ENCODE peak calls at places on chromosome 16, in five cellular contexts. D is IMR-90, F is astrocyte of the spinal cord, I is GM12864, T is ascending aorta. Y is an unnamed sample.

GRCh38 chr16:546909-547770 is 13.1 kb upstream of the PRR35 start:
- DNase-seq in I (no peak), D (peak), T (no peak), F (no peak), Y (no peak)

GRCh38 chr16:77943770-77944169 is 78.6 kb upstream of the CLEC3A start:
- DNase-seq in T (no peak), F (no peak), D (no peak), I (no peak), Y (no peak)

GRCh38 chr16:87550510-87550961 is 51.8 kb upstream of the JPH3 start:
- DNase-seq in T (no peak), D (no peak), I (no peak), F (no peak), Y (no peak)

GRCh38 chr16:27222499-27223225 is 19.3 kb downstream of the KDM8 start:
- DNase-seq in I (no peak), D (peak), F (peak), T (no peak), Y (no peak)

GRCh38 chr16:72736074-72736473 is 311.9 kb downstream of the ZFHX3 start:
- DNase-seq in I (no peak), D (no peak), F (no peak), T (no peak), Y (no peak)

GRCh38 chr16:87931504-87931903 is 4.8 kb downstream of the CA5A start:
- DNase-seq in F (peak), D (no peak), T (no peak), I (no peak), Y (no peak)

GRCh38 chr16:56547949-56548567 is 16.8 kb upstream of the MT4 start:
- DNase-seq in T (no peak), D (no peak), F (no peak), I (no peak), Y (no peak)

GRCh38 chr16:9254863-9255262 is 163.4 kb downstream of the HAPSTR1 start:
- DNase-seq in T (no peak), I (no peak), F (no peak), D (no peak), Y (no peak)

GRCh38 chr16:1426734-1427451 is 4.0 kb upstream of the PERCC1 start:
- DNase-seq in D (no peak), I (no peak), F (no peak), T (no peak), Y (no peak)

GRCh38 chr16:4212934-4213296 is 29.0 kb downstream of the SRL start:
- DNase-seq in T (no peak), I (no peak), D (peak), F (peak), Y (no peak)

GRCh38 chr16:6913535-6913934 is 419.1 kb upstream of the RBFOX1 start:
- DNase-seq in T (no peak), D (no peak), F (no peak), I (no peak), Y (no peak)

GRCh38 chr16:2879854-2880508 is 3.0 kb upstream of the FLYWCH2 start:
- DNase-seq in D (no peak), F (no peak), T (no peak), I (no peak), Y (no peak)

GRCh38 chr16:10895053-10895946 is 18.3 kb downstream of the CIITA start:
- DNase-seq in T (no peak), I (no peak), F (peak), D (peak), Y (no peak)

GRCh38 chr16:12260647-12261262 is 284.2 kb downstream of the SNX29 start:
- DNase-seq in F (peak), T (no peak), I (no peak), D (peak), Y (no peak)

GRCh38 chr16:71707199-71707598 is 17.3 kb downstream of the PHLPP2 start:
- DNase-seq in T (no peak), F (no peak), I (no peak), D (no peak), Y (no peak)

GRCh38 chr16:974606-975312 is 4.0 kb upstream of the LMF1 start:
- DNase-seq in I (no peak), D (no peak), T (no peak), F (no peak), Y (no peak)

GRCh38 chr16:35365675-35366074 is 1906.3 kb downstream of the TP53TG3F start:
- DNase-seq in T (no peak), F (no peak), I (no peak), D (no peak), Y (no peak)

GRCh38 chr16:73019456-73020362 is 28.2 kb downstream of the ZFHX3 start:
- DNase-seq in F (peak), T (no peak), I (no peak), D (peak), Y (no peak)

GRCh38 chr16:12535535-12536411 is 267.9 kb downstream of the CPPED1 start:
- DNase-seq in T (no peak), I (peak), F (peak), D (no peak), Y (no peak)

GRCh38 chr16:15729152-15729551 is 79.1 kb downstream of the NDE1 start:
- DNase-seq in I (no peak), T (no peak), F (no peak), D (no peak), Y (no peak)

GRCh38 chr16:1980026-1980769 is 1.1 kb downstream of the NOXO1 start:
- DNase-seq in F (no peak), I (no peak), D (no peak), T (no peak), Y (no peak)

GRCh38 chr16:1907226-1907849 is 10.9 kb downstream of the HS3ST6 start:
- DNase-seq in F (no peak), I (no peak), T (no peak), D (no peak), Y (no peak)

GRCh38 chr16:3597676-3598075 is 13.7 kb downstream of the SLX4 start:
- DNase-seq in F (no peak), D (no peak), I (no peak), T (no peak), Y (no peak)

GRCh38 chr16:9134739-9135138 is 43.3 kb downstream of the HAPSTR1 start:
- DNase-seq in T (no peak), F (peak), I (peak), D (peak), Y (no peak)

GRCh38 chr16:70298988-70299938 is at the start of gene DDX19B:
- DNase-seq in D (peak), F (peak), I (no peak), T (peak), Y (no peak)
- TF ChIP-seq CTCF in D (peak), F (no peak), I (peak), T (peak), Y (no peak)

GRCh38 chr16:54655171-54655590 is 275.5 kb upstream of the IRX5 start:
- DNase-seq in T (no peak), F (peak), I (no peak), D (no peak), Y (no peak)
- H3K4me3 ChIP-seq in T (peak), F (no peak), I (no peak), D (no peak), Y (no peak)

DNA sequence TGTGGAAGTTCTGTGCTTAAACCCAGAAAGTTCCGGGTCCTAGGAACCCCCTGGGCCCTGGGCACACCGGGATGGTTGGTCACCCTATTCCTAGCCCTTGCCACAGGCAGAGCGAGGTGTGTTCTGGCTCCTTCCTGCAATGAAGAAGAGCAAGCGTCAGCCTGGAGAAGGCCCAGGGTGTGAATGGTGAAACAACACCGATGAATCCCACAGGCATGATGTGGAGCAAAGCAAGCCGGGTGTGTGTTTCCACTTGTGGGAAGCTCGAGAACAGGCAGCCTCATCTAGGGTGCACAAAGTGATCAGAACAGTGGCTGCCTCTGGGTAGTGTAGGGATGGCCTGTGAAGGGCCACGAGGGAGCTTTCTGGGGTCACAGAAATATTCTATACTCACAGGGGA is 13.8 kb downstream of the KCNG4 start:
- DNase-seq in T (no peak), F (peak), D (no peak), I (no peak), Y (no peak)
- TF ChIP-seq CTCF in T (no peak), F (no peak), D (no peak), I (no peak), Y (no peak)

GRCh38 chr16:81813648-81814047 is 34.6 kb downstream of the PLCG2 start:
- DNase-seq in I (no peak), F (no peak), T (no peak), D (no peak), Y (no peak)
- H3K4me3 ChIP-seq in I (peak), F (no peak), T (no peak), D (no peak), Y (no peak)

DNA sequence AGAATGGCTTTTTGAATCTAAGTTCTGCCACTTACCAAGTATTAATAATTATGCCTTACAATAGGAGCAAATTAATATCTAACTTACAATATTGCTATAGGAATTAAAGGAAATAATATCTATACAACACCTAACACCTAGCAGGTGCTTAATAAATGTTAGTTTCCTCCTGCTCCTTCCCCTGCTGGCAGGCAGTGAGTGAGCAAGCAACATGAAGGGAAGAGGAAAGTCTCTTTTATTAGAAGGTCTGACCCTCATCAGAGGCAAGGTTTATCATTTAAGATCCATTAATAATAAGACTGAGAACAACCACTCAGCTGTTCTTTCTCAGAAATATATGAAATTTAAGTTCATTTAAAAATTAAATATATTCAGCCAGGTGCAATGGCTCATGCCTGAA is 6.7 kb upstream of the DYNC1LI2 start:
- DNase-seq in T (no peak), F (no peak), D (no peak), I (no peak), Y (no peak)
- TF ChIP-seq CTCF in T (no peak), F (no peak), D (no peak), I (no peak), Y (no peak)

DNA sequence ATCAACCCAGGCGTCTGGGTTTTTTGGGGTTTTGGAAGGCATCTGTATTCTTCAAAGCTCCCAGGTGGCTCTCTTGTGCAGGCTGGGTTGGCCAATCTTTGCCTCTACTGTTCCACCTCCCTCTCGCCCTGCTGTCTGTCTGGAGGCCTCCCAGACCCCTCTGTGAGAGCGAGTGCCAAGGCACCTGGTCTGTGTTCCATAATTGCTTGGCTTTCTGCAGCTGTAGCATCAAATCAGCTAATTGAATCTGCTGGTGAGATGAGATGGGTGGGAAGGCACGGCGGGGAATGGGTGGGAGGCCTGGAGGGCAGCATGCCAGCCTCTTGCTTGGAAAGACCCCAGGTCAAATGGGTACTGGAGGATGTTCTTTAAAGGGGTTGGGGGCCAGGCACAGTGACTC is 52.5 kb upstream of the CLEC19A start:
- DNase-seq in D (no peak), I (no peak), T (no peak), F (no peak), Y (no peak)
- H3K4me3 ChIP-seq in D (no peak), I (no peak), T (no peak), F (no peak), Y (no peak)

DNA sequence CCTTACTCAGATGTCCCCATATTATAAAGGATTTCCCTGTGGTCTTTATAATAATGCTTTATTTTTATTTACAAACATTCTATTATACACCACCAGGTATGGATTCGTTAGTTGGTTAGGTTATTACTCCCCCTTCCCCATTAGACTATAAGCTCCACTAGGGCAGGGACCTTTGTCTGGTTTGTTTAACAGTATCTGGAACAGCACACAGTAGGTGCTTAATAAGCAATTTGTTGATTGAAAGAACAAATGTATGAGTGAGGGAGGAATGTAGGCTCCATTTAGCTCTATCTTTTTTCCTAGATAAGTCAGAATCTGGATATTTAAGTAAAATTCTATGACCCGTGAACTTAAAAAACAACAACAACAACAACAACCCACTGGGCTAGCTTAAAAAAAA is 2.3 kb upstream of the PRKCB start:
- DNase-seq in D (no peak), F (no peak), I (no peak), T (no peak), Y (no peak)
- TF ChIP-seq CTCF in D (no peak), F (no peak), I (no peak), T (no peak), Y (no peak)

DNA sequence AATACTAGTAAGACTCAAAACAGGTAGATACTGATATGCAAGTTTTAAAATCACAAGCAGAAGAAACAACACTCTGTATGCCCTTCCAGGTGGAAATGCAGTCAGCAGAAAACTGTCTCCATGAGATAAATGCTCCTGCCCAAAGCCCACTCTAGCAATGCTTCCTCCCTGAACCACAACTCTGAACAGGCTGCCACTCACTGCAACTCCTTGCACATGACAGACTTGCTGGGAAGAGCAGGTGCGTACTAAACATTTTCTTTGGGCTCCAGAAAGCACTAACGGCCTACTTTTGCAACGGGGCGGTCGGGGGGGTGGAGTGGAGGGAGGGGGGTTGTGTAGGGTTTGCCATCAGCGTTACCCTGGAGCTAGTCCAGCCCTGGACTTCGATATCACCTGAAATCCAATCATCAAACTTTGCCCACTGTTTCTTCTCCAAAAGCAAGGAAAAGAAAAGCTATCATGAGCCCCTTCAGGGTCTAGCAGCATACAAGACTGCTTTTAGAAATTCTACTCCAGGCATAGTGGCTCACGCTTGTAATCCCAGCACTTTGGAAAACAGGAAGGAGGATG is 46.1 kb downstream of the ANKRD11 start:
- DNase-seq in I (no peak), T (no peak), F (no peak), D (no peak), Y (no peak)
- H3K4me3 ChIP-seq in I (no peak), T (no peak), F (no peak), D (no peak), Y (no peak)

GRCh38 chr16:50368410-50369132 is at the start of gene BRD7:
- DNase-seq in T (no peak), F (peak), D (peak), I (no peak), Y (no peak)
- TF ChIP-seq CTCF in T (no peak), F (peak), D (peak), I (peak), Y (peak)

Y was measured in AG04449.